ENCODE peak calls at places on chromosomes 11 and 22, in six cellular contexts. E, M, Z, S, Y and J are unnamed samples.

GRCh38 chr22:40416267-40416570 is 45.8 kb downstream of the SGSM3 start:
- DNase-seq in M (no peak), S (no peak), E (no peak), Y (no peak), Z (no peak), J (no peak)

GRCh38 chr11:7525424-7525823 is 11.6 kb downstream of the PPFIBP2 start:
- DNase-seq in E (no peak), M (no peak), S (no peak), Y (no peak), Z (no peak), J (no peak)

GRCh38 chr22:19877626-19878339 is 23.1 kb upstream of the GNB1L start:
- DNase-seq in S (no peak), Y (no peak), Z (no peak), E (no peak), M (peak; percentile 27), J (peak; percentile 8)

GRCh38 chr11:10778217-10778970 is 27.3 kb downstream of the CTR9 start:
- DNase-seq in Z (peak; percentile 70), S (no peak), Y (no peak), M (no peak), E (peak; percentile 60), J (no peak)

GRCh38 chr11:102111787-102112653 is 1.8 kb downstream of the YAP1 start:
- DNase-seq in S (no peak), Z (no peak), E (no peak), M (no peak), Y (no peak), J (no peak)

GRCh38 chr11:96197801-96198465 is 145.1 kb downstream of the MAML2 start:
- DNase-seq in E (no peak), Z (no peak), Y (no peak), M (no peak), S (no peak), J (no peak)

GRCh38 chr22:35380013-35380412 is 883 bp upstream of the HMOX1 start:
- DNase-seq in Z (no peak), Y (no peak), E (no peak), S (no peak), M (no peak), J (no peak)

GRCh38 chr11:118610773-118611432 is 3.5 kb downstream of the PHLDB1 start:
- DNase-seq in E (peak; percentile 85), Y (peak; percentile 78), Z (peak; percentile 89), M (peak; percentile 86), S (no peak), J (peak; percentile 85)

GRCh38 chr11:112961751-112962747 is 829 bp downstream of the NCAM1 start:
- DNase-seq in Z (no peak), Y (no peak), E (peak; percentile 24), M (peak; percentile 63), S (peak; percentile 36), J (no peak)

GRCh38 chr22:49965291-49966040 is 4.9 kb downstream of the PIM3 start:
- DNase-seq in Y (no peak), E (peak; percentile 17), S (no peak), Z (no peak), M (no peak), J (no peak)

GRCh38 chr22:44632823-44633478 is 69.1 kb upstream of the PRR5 start:
- DNase-seq in M (no peak), S (no peak), Y (no peak), Z (no peak), E (no peak), J (no peak)

GRCh38 chr11:46963848-46964247 is 27.3 kb downstream of the CSTPP1 start:
- DNase-seq in M (no peak), Z (no peak), S (no peak), Y (no peak), E (no peak), J (no peak)

GRCh38 chr11:73416711-73417265 is 40.6 kb downstream of the RELT start:
- DNase-seq in E (no peak), S (no peak), Y (no peak), Z (no peak), M (no peak), J (no peak)

GRCh38 chr22:49295851-49296560 is 531.7 kb downstream of the BRD1 start:
- DNase-seq in E (no peak), S (no peak), Y (no peak), Z (peak; percentile 40), M (peak; percentile 14), J (no peak)

GRCh38 chr11:68031136-68031459 is 617 bp downstream of the NDUFS8 start:
- DNase-seq in S (no peak), Y (no peak), M (no peak), E (no peak), Z (no peak), J (no peak)

GRCh38 chr22:19121631-19122142 is 525 bp downstream of the DGCR2 start:
- DNase-seq in S (no peak), M (peak; percentile 78), E (peak; percentile 66), Z (peak; percentile 61), Y (peak; percentile 15), J (peak; percentile 26)

GRCh38 chr11:69671734-69672465 is 3.3 kb downstream of the LTO1 start:
- DNase-seq in S (no peak), M (no peak), Y (no peak), E (no peak), Z (no peak), J (no peak)

GRCh38 chr11:58919980-58920379 is 19.3 kb upstream of the GLYATL1 start:
- DNase-seq in Y (no peak), M (no peak), Z (no peak), E (no peak), S (no peak), J (no peak)